ENCODE peak calls at places on chromosomes 3 and 15, in nine cellular contexts. S, D, R, K, X, P, L, H and A are unnamed samples.

GRCh38 chr3:107217161-107217560 is 160.1 kb upstream of the CCDC54 start:
- DNase-seq in P (peak; percentile 97), X (no peak), D (peak; percentile 85), L (no peak), K (peak; percentile 93), H (peak; percentile 91), S (no peak), R (no peak), A (no peak)

GRCh38 chr3:89098964-89099585 is 8.3 kb upstream of the EPHA3 start:
- DNase-seq in D (peak; percentile 66), R (peak; percentile 79), H (peak; percentile 7), X (peak; percentile 30), S (no peak), P (peak; percentile 79), L (no peak), K (peak; percentile 51), A (peak; percentile 27)

GRCh38 chr3:140224307-140224706 is 289.3 kb downstream of the CLSTN2 start:
- DNase-seq in L (no peak), K (no peak), R (no peak), P (no peak), D (no peak), S (no peak), H (no peak), X (no peak), A (no peak)

GRCh38 chr3:126918223-126918622 is 64.7 kb upstream of the PLXNA1 start:
- DNase-seq in X (no peak), L (no peak), S (no peak), H (no peak), K (no peak), R (no peak), P (no peak), D (no peak), A (no peak)

GRCh38 chr3:43285644-43286043 is 696 bp upstream of the SNRK start:
- DNase-seq in X (no peak), S (no peak), K (no peak), R (peak; percentile 47), D (no peak), H (no peak), L (no peak), P (no peak), A (no peak)

GRCh38 chr3:24496529-24497482 is 2.2 kb upstream of the THRB start:
- DNase-seq in H (peak; percentile 68), X (peak; percentile 90), S (no peak), K (peak; percentile 79), D (peak; percentile 85), R (peak; percentile 89), P (peak; percentile 68), L (no peak), A (no peak)

GRCh38 chr3:126476166-126476975 is 680 bp upstream of the ZXDC start:
- DNase-seq in S (no peak), L (peak; percentile 66), K (peak; percentile 9), X (peak; percentile 93), R (peak; percentile 78), H (peak; percentile 54), P (peak; percentile 26), D (peak; percentile 13), A (no peak)

GRCh38 chr3:23537006-23537620 is 268.6 kb upstream of the UBE2E1 start:
- DNase-seq in S (no peak), P (no peak), H (no peak), L (no peak), X (no peak), K (no peak), R (peak; percentile 58), D (no peak), A (no peak)

GRCh38 chr3:78244136-78244535 is 1204.2 kb downstream of the ROBO2 start:
- DNase-seq in D (no peak), S (no peak), L (no peak), R (no peak), K (no peak), X (no peak), P (no peak), H (no peak), A (no peak)
- H3K4me3 ChIP-seq in D (no peak overlapping the region), S (no peak overlapping the region), L (no peak overlapping the region), R (no peak overlapping the region), K (no peak overlapping the region), X (no peak overlapping the region), P (no peak overlapping the region), H (no peak overlapping the region), A (no peak overlapping the region)

DNA sequence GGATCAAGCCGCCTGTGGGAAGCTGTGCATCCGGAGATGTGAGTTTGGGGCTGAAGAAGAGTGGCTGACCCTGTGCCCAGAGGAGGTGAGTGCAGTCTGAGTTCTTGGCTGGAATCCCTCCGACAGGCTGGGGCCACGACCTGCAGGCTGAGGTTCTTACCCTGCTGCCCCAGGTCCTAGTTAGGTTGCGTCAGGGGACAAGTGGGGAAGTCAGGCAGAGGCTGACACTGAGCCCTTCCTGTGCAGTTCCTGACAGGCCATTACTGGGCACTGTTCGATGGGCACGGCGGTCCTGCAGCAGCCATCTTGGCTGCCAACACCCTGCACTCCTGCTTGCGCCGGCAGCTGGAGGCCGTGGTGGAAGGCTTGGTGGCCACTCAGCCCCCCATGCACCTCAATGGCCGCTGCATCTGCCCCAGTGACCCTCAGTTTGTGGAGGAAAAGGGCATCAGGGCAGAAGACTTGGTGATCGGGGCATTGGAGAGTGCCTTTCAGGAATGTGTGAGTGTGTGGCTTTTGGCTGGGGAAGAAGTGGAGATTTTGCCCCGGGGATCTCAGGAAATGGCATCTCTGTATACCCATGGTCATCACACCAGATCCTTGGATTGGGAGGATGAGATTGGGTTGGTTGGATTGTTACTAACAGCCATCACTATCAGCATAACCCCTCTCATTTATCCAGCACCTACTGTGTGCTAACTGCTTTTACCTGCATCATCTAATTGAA is 1.3 kb downstream of the PPM1M start:
- DNase-seq in D (no peak), L (no peak), X (no peak), H (no peak), K (no peak), R (no peak), S (no peak), P (no peak), A (no peak)
- H3K4me3 ChIP-seq in D (peak overlapping the region; percentile 77), L (no peak overlapping the region), X (no peak overlapping the region), H (no peak overlapping the region), K (no peak overlapping the region), R (peak overlapping the region; percentile 74), S (peak overlapping the region; percentile 56), P (peak overlapping the region; percentile 76), A (no peak overlapping the region)

DNA sequence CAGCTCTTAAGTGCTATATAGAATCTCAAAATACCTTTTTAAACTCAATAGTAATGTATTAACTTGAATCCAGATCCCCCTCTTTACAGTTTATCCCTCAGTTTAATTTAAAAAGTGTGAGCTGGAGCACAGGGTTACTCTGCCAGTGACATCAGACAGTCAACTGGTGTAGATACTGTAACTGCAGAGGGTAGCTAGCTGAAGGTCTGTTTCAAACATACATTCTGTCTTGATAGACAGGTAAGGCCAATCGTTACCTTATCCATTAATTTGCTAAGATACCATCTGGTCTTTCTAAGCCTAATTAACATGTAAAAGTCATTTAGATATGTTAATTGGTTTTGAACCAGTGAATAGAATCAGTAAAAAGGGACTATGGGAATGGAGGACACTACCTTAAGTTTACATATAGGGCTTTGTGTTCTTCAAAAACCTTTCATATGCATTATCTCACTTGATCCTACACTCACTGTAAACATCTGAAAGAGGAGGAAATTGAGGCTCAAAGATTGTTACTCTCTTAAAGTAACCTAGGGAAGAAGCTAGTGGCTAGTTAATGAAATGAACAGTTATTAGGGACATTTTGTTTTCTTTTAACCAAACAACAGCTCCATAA is 59.5 kb upstream of the TSPAN3 start:
- DNase-seq in K (no peak), S (no peak), P (no peak), D (no peak), H (no peak), R (peak; percentile 24), X (no peak), L (no peak), A (no peak)
- H3K4me3 ChIP-seq in K (no peak overlapping the region), S (no peak overlapping the region), P (no peak overlapping the region), D (no peak overlapping the region), H (no peak overlapping the region), R (peak overlapping the region; percentile 19), X (no peak overlapping the region), L (no peak overlapping the region), A (no peak overlapping the region)

DNA sequence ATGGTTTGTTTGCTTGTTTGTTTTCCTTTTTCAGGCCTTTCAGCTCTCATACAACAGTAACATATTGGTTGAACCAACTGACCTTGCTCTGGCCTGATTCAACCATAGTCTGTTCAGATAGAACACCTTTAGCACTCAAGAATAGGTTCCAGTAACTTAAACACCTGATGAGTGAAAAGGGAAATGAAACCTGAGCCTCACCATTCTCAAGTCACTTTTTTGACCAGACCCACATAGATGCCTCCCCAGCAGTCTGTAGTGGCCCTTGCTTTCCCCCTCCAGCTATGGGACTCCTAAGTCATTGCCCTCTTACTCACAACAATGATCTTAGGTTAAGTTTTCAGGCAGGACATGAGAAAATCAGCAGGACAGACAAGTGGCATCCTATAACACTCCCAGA is 367.6 kb downstream of the MECOM start:
- DNase-seq in X (no peak), L (no peak), P (no peak), R (no peak), D (no peak), K (no peak), S (no peak), H (no peak), A (no peak)
- H3K4me3 ChIP-seq in X (no peak overlapping the region), L (no peak overlapping the region), P (no peak overlapping the region), R (no peak overlapping the region), D (no peak overlapping the region), K (no peak overlapping the region), S (no peak overlapping the region), H (no peak overlapping the region), A (no peak overlapping the region)

GRCh38 chr3:31157028-31157694 is 262.7 kb upstream of the GADL1 start:
- DNase-seq in L (no peak), X (no peak), R (no peak), S (no peak), K (no peak), D (no peak), H (no peak), P (peak; percentile 22), A (no peak)
- H3K4me3 ChIP-seq in L (no peak overlapping the region), X (no peak overlapping the region), R (no peak overlapping the region), S (no peak overlapping the region), K (no peak overlapping the region), D (no peak overlapping the region), H (no peak overlapping the region), P (no peak overlapping the region), A (no peak overlapping the region)

GRCh38 chr3:122076414-122077292 is 21.5 kb downstream of the CD86 start:
- DNase-seq in H (no peak), X (no peak), R (no peak), D (no peak), S (no peak), K (no peak), P (no peak), L (no peak), A (no peak)

GRCh38 chr3:122078235-122078935 is 23.2 kb downstream of the CD86 start:
- DNase-seq in X (no peak), R (no peak), K (no peak), S (no peak), H (no peak), P (no peak), L (no peak), D (no peak), A (no peak)

GRCh38 chr3:122077293-122078234 is 22.4 kb downstream of the CD86 start:
- DNase-seq in K (no peak), S (no peak), P (no peak), D (no peak), H (no peak), L (no peak), R (no peak), X (no peak), A (no peak)

GRCh38 chr3:122079524-122079923 is 24.4 kb downstream of the CD86 start:
- DNase-seq in R (no peak), D (no peak), L (no peak), K (no peak), X (no peak), P (no peak), S (no peak), H (no peak), A (no peak)

GRCh38 chr3:122074621-122075265 is 19.6 kb downstream of the CD86 start:
- DNase-seq in X (peak; percentile 74), S (no peak), R (no peak), P (no peak), D (no peak), L (no peak), K (no peak), H (no peak), A (no peak)
- H3K4me3 ChIP-seq in X (no peak overlapping the region), S (no peak overlapping the region), R (no peak overlapping the region), P (no peak overlapping the region), D (no peak overlapping the region), L (no peak overlapping the region), K (no peak overlapping the region), H (no peak overlapping the region), A (no peak overlapping the region)